ENCODE peak calls at places on chromosomes 12 and 14, in six cellular contexts. One of them, this sample, is unnamed.

GRCh38 chr12:67594888-67595287 is 53.7 kb upstream of the DYRK2 start:
- DNase-seq in SK-N-SH: no peak
- DNase-seq in transverse colon: no peak
- DNase-seq in HCT116: no peak
- DNase-seq in prostate gland: no peak
- DNase-seq in GM23338: no peak
- DNase-seq in this sample: no peak

GRCh38 chr12:66497000-66497897 is 181.6 kb downstream of the GRIP1 start:
- DNase-seq in HCT116: no peak
- DNase-seq in transverse colon: no peak
- DNase-seq in prostate gland: no peak
- DNase-seq in GM23338: peak
- DNase-seq in SK-N-SH: no peak
- DNase-seq in this sample: no peak

GRCh38 chr12:80101126-80101525 is 1.8 kb downstream of the OTOGL start:
- DNase-seq in prostate gland: no peak
- DNase-seq in SK-N-SH: no peak
- DNase-seq in transverse colon: no peak
- DNase-seq in GM23338: no peak
- DNase-seq in HCT116: no peak
- DNase-seq in this sample: no peak

GRCh38 chr14:83164016-83164415 is 1630.4 kb upstream of the SEL1L start:
- DNase-seq in prostate gland: no peak
- DNase-seq in HCT116: no peak
- DNase-seq in GM23338: no peak
- DNase-seq in transverse colon: no peak
- DNase-seq in SK-N-SH: no peak
- DNase-seq in this sample: no peak

GRCh38 chr12:107515446-107515958 is 170.1 kb upstream of the PWP1 start:
- DNase-seq in SK-N-SH: no peak
- DNase-seq in prostate gland: no peak
- DNase-seq in HCT116: peak
- DNase-seq in transverse colon: no peak
- DNase-seq in GM23338: peak
- DNase-seq in this sample: no peak

GRCh38 chr14:90519262-90519920 is 122.6 kb downstream of the CALM1 start:
- DNase-seq in transverse colon: no peak
- DNase-seq in HCT116: no peak
- DNase-seq in SK-N-SH: no peak
- DNase-seq in GM23338: no peak
- DNase-seq in prostate gland: no peak
- DNase-seq in this sample: no peak

GRCh38 chr14:99321236-99321925 is 49.4 kb upstream of the BCL11B start:
- DNase-seq in prostate gland: no peak
- DNase-seq in HCT116: no peak
- DNase-seq in GM23338: no peak
- DNase-seq in SK-N-SH: no peak
- DNase-seq in transverse colon: no peak
- DNase-seq in this sample: no peak

GRCh38 chr12:9636150-9636549 is 28.4 kb upstream of the KLRB1 start:
- DNase-seq in HCT116: no peak
- DNase-seq in transverse colon: no peak
- DNase-seq in SK-N-SH: no peak
- DNase-seq in GM23338: no peak
- DNase-seq in prostate gland: no peak
- DNase-seq in this sample: no peak

GRCh38 chr14:34649344-34649743 is 19.4 kb upstream of the SNX6 start:
- DNase-seq in SK-N-SH: no peak
- DNase-seq in transverse colon: no peak
- DNase-seq in prostate gland: no peak
- DNase-seq in GM23338: no peak
- DNase-seq in HCT116: no peak
- DNase-seq in this sample: no peak

GRCh38 chr12:112716099-112717093 is 75.2 kb upstream of the RPH3A start:
- DNase-seq in prostate gland: no peak
- DNase-seq in GM23338: peak
- DNase-seq in HCT116: peak
- DNase-seq in SK-N-SH: peak
- DNase-seq in transverse colon: no peak
- DNase-seq in this sample: no peak

GRCh38 chr12:26271889-26272492 is 76.6 kb downstream of the SSPN start:
- DNase-seq in GM23338: no peak
- DNase-seq in HCT116: no peak
- DNase-seq in transverse colon: peak
- DNase-seq in prostate gland: peak
- DNase-seq in SK-N-SH: no peak
- DNase-seq in this sample: peak

GRCh38 chr14:20857630-20858261 is 33.4 kb upstream of the RNASE3 start:
- DNase-seq in prostate gland: peak
- DNase-seq in SK-N-SH: peak
- DNase-seq in GM23338: peak
- DNase-seq in transverse colon: peak
- DNase-seq in HCT116: peak
- DNase-seq in this sample: peak

DNA sequence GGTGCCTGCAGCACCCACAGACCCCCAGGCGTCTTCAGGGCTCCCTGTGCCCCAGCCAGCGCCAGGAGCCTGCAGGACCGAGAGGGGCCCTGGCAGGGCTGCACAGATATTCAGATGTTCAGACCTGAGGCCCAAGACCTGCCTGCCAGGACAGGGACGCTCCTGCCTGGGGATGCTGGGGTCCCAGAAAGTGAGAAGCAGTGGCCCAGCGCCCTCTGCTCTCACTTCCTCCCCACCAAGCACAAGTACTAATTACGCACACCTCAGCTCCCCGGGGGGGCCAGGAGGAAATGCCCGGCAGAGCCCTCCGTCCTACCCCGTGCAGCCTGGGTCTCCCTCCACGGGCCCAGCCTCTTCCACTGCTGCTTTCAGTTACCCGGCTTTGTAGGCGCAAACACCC is 28.8 kb upstream of the INF2 start:
- DNase-seq in GM23338: no peak
- DNase-seq in SK-N-SH: no peak
- DNase-seq in transverse colon: peak
- DNase-seq in HCT116: no peak
- DNase-seq in prostate gland: no peak
- DNase-seq in this sample: no peak
- TF ChIP-seq POLR2AphosphoS5 in GM23338: no peak
- TF ChIP-seq POLR2AphosphoS5 in SK-N-SH: no peak
- TF ChIP-seq POLR2AphosphoS5 in transverse colon: no peak
- TF ChIP-seq POLR2AphosphoS5 in HCT116: no peak
- TF ChIP-seq POLR2AphosphoS5 in prostate gland: no peak
- TF ChIP-seq POLR2AphosphoS5 in this sample: no peak

GRCh38 chr14:76518366-76518765 is 142.4 kb downstream of the ESRRB start:
- DNase-seq in HCT116: no peak
- DNase-seq in prostate gland: no peak
- DNase-seq in SK-N-SH: no peak
- DNase-seq in GM23338: no peak
- DNase-seq in transverse colon: no peak
- DNase-seq in this sample: no peak
- TF ChIP-seq POLR2AphosphoS5 in HCT116: no peak
- TF ChIP-seq POLR2AphosphoS5 in prostate gland: no peak
- TF ChIP-seq POLR2AphosphoS5 in SK-N-SH: no peak
- TF ChIP-seq POLR2AphosphoS5 in GM23338: no peak
- TF ChIP-seq POLR2AphosphoS5 in transverse colon: no peak
- TF ChIP-seq POLR2AphosphoS5 in this sample: no peak

DNA sequence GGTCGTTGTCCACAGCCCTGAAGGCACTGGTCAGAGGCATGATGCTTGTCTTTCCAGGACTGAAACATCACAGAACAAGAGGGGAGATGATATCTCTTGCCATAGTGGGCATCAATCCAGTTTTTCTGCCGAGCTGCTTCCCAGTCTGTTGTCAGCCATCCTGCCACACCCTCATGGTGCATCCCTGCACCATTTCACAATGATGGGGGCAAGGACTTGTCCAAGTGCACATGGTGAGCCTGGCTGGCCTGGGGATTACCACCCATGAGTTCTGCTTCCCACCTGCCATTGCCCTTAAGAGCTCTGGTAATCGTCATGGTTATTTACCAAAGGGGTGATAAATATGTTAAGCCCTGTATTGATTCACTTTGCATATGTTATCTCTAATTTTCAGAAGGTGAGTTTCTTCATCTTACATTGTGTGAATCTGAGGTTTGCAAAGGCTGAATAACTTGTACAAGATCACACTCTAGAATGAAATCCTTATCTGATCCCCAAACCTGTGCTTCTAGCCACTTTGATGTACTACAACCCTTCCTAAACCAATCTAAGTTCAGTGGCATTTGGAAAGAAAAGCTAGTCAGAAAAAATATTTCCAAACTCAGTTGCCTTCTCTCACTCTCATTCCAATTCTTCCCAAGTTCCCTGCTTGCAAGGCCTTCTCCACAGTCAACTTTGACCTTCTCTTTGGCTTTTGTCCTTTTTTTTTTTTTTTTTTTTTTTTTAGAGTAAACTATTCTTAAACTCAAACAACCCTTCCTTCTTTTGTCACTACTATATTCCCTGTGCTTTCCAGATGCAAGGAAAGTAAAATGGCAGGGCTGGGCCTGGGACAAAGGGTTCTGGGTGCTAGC is 2.3 kb downstream of the AVIL start:
- DNase-seq in prostate gland: no peak
- DNase-seq in HCT116: no peak
- DNase-seq in GM23338: no peak
- DNase-seq in transverse colon: no peak
- DNase-seq in SK-N-SH: peak
- DNase-seq in this sample: no peak
- TF ChIP-seq POLR2AphosphoS5 in prostate gland: no peak
- TF ChIP-seq POLR2AphosphoS5 in HCT116: no peak
- TF ChIP-seq POLR2AphosphoS5 in GM23338: no peak
- TF ChIP-seq POLR2AphosphoS5 in transverse colon: no peak
- TF ChIP-seq POLR2AphosphoS5 in SK-N-SH: peak
- TF ChIP-seq POLR2AphosphoS5 in this sample: no peak

DNA sequence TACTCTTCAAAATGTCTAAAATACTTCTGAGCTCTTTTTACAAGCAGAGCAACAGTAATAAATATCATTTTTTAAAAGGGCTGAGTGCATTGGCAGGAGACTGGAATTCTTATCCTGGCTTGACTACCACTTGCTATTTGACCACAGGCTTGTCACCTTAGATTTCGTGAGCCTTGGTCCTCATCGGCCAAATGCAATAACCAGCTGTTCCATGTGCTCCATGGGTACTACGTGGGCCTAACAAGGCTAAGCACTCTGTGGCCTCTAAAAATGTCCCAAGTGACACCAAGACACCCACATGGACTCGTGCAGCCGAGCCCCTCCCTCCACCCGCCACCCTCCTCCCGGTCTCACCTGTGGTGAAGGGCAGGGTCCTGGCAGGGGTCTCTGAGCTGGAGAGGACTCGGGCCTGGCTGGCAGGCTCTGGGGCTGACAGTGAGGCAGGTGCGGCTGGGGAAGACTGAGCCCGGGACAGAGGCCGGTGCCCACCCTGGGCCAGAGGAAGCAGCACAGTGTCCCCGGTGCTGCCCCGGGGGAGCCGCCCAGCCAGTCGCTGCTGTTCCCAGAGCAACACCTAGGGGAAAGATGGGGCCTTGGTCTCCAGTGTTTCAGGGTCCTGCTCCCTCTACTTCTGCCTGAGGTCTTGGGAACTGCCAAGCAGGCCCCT is 20.1 kb downstream of the SLC48A1 start:
- DNase-seq in HCT116: no peak
- DNase-seq in prostate gland: no peak
- DNase-seq in SK-N-SH: no peak
- DNase-seq in transverse colon: no peak
- DNase-seq in GM23338: no peak
- DNase-seq in this sample: no peak
- TF ChIP-seq POLR2AphosphoS5 in HCT116: no peak
- TF ChIP-seq POLR2AphosphoS5 in prostate gland: no peak
- TF ChIP-seq POLR2AphosphoS5 in SK-N-SH: no peak
- TF ChIP-seq POLR2AphosphoS5 in transverse colon: no peak
- TF ChIP-seq POLR2AphosphoS5 in GM23338: no peak
- TF ChIP-seq POLR2AphosphoS5 in this sample: no peak

GRCh38 chr12:122059203-122059960 is 19.2 kb upstream of the MLXIP start:
- DNase-seq in HCT116: no peak
- DNase-seq in SK-N-SH: no peak
- DNase-seq in GM23338: no peak
- DNase-seq in transverse colon: no peak
- DNase-seq in prostate gland: no peak
- DNase-seq in this sample: no peak

GRCh38 chr12:122057769-122058168 is 20.8 kb upstream of the MLXIP start:
- DNase-seq in HCT116: no peak
- DNase-seq in prostate gland: no peak
- DNase-seq in transverse colon: no peak
- DNase-seq in GM23338: no peak
- DNase-seq in SK-N-SH: no peak
- DNase-seq in this sample: no peak

GRCh38 chr12:122058750-122059149 is 19.8 kb upstream of the MLXIP start:
- DNase-seq in GM23338: no peak
- DNase-seq in HCT116: no peak
- DNase-seq in transverse colon: no peak
- DNase-seq in prostate gland: no peak
- DNase-seq in SK-N-SH: no peak
- DNase-seq in this sample: no peak

GRCh38 chr12:122061253-122061652 is 17.3 kb upstream of the MLXIP start:
- DNase-seq in HCT116: no peak
- DNase-seq in prostate gland: no peak
- DNase-seq in GM23338: no peak
- DNase-seq in transverse colon: no peak
- DNase-seq in SK-N-SH: no peak
- DNase-seq in this sample: no peak

GRCh38 chr12:122060069-122060468 is 18.5 kb upstream of the MLXIP start:
- DNase-seq in prostate gland: no peak
- DNase-seq in GM23338: no peak
- DNase-seq in SK-N-SH: no peak
- DNase-seq in transverse colon: no peak
- DNase-seq in HCT116: no peak
- DNase-seq in this sample: no peak
- TF ChIP-seq POLR2AphosphoS5 in prostate gland: no peak
- TF ChIP-seq POLR2AphosphoS5 in GM23338: no peak
- TF ChIP-seq POLR2AphosphoS5 in SK-N-SH: no peak
- TF ChIP-seq POLR2AphosphoS5 in transverse colon: no peak
- TF ChIP-seq POLR2AphosphoS5 in HCT116: no peak
- TF ChIP-seq POLR2AphosphoS5 in this sample: no peak

DNA sequence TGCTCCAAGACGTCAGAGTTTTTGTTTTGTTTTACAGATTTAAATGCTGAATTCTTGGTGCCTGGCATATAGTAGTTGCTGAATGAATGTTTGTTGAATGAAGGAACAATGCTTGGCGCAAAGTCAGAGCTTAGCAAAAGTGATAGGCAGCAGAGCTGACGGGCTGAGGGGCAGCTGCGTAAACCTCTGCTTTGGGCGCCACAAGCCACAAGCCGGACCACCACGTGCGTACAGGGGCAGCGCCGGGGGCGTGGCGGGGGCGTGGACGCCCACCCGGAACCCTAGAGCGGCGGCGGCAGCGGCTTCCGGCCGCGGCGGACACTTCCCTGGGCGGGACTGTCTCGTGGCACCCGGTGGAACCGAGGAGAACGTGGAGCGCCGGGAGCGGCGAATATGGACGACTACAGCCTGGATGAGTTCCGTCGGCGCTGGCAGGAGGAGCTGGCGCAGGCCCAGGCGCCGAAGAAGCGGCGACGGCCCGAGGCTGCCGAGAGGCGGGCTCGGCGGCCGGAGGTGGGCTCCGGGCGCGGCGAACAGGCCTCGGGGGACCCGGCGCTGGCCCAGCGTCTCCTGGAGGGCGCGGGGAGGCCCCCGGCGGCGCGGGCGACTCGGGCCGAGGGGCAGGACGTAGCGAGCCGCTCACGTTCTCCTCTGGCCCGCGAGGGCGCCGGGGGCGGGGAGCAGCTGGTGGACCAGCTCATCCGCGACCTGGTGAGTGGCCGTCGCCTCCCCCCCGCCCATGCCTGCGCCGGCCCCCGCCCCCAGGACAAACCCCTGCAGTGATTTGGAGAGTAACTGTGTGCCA is at the start of gene FBXW8:
- DNase-seq in prostate gland: peak
- DNase-seq in HCT116: peak
- DNase-seq in transverse colon: peak
- DNase-seq in SK-N-SH: peak
- DNase-seq in GM23338: peak
- DNase-seq in this sample: peak
- TF ChIP-seq POLR2AphosphoS5 in prostate gland: peak
- TF ChIP-seq POLR2AphosphoS5 in HCT116: peak
- TF ChIP-seq POLR2AphosphoS5 in transverse colon: peak
- TF ChIP-seq POLR2AphosphoS5 in SK-N-SH: peak
- TF ChIP-seq POLR2AphosphoS5 in GM23338: peak
- TF ChIP-seq POLR2AphosphoS5 in this sample: peak

This sample was measured in breast epithelium.